ENCODE peak calls at places on chromosome 21, in six cellular contexts. R is cardiac fibroblast, Q is epithelial cell of esophagus, H is psoas muscle, P is fibroblast of the aortic adventitia, E is HCT116. Y is an unnamed sample.

GRCh38 chr21:16389622-16390021 is 659.8 kb downstream of the USP25 start:
- DNase-seq in R (no peak), Q (no peak), H (no peak), P (no peak), E (no peak), Y (no peak)

GRCh38 chr21:35377505-35378090 is 328.5 kb upstream of the RUNX1 start:
- DNase-seq in R (peak; percentile 46), Q (peak; percentile 62), H (no peak), P (peak; percentile 39), E (no peak), Y (peak; percentile 18)

GRCh38 chr21:34192646-34193285 is 119.4 kb downstream of the MRPS6 start:
- DNase-seq in R (no peak), Q (no peak), H (no peak), P (no peak), E (no peak), Y (no peak)

GRCh38 chr21:27674037-27674436 is 707.1 kb upstream of the ADAMTS5 start:
- DNase-seq in R (peak; percentile 92), Q (peak; percentile 57), H (no peak), P (peak; percentile 93), E (no peak), Y (peak; percentile 77)

GRCh38 chr21:39518845-39519205 is 67.1 kb downstream of the SH3BGR start:
- DNase-seq in R (no peak), Q (peak; percentile 5), H (no peak), P (peak; percentile 55), E (no peak), Y (peak; percentile 10)

GRCh38 chr21:27219068-27219467 is 252.2 kb upstream of the ADAMTS5 start:
- DNase-seq in R (peak; percentile 89), Q (peak; percentile 73), H (peak; percentile 10), P (peak; percentile 89), E (no peak), Y (peak; percentile 89)

GRCh38 chr21:39430457-39430856 is 15.1 kb downstream of the LCA5L start:
- DNase-seq in R (no peak), Q (no peak), H (no peak), P (no peak), E (no peak), Y (no peak)

GRCh38 chr21:24023402-24023801 is 1583.9 kb downstream of the MRPL39 start:
- DNase-seq in R (no peak), Q (no peak), H (no peak), P (no peak), E (no peak), Y (no peak)

GRCh38 chr21:17976139-17976538 is 157.0 kb upstream of the C21orf91 start:
- DNase-seq in R (peak; percentile 55), Q (no peak), H (no peak), P (no peak), E (no peak), Y (peak; percentile 8)

GRCh38 chr21:39020751-39021474 is 162.3 kb downstream of the PSMG1 start:
- DNase-seq in R (peak; percentile 89), Q (peak; percentile 89), H (no peak), P (peak; percentile 44), E (no peak), Y (peak; percentile 85)

GRCh38 chr21:38938343-38938742 is 132.6 kb downstream of the ETS2 start:
- DNase-seq in R (peak; percentile 52), Q (no peak), H (no peak), P (no peak), E (no peak), Y (peak; percentile 35)

GRCh38 chr21:26140185-26140584 is 30.4 kb downstream of the APP start:
- DNase-seq in R (peak; percentile 98), Q (peak; percentile 73), H (peak; percentile 31), P (peak; percentile 98), E (peak; percentile 90), Y (peak; percentile 99)

GRCh38 chr21:17848228-17848627 is 29.1 kb upstream of the C21orf91 start:
- DNase-seq in R (peak; percentile 92), Q (peak; percentile 85), H (peak; percentile 30), P (peak; percentile 92), E (no peak), Y (peak; percentile 81)

GRCh38 chr21:38660333-38661295 is 145.1 kb upstream of the ETS2 start:
- DNase-seq in R (no peak), Q (peak; percentile 23), H (peak; percentile 28), P (no peak), E (no peak), Y (no peak)

GRCh38 chr21:26047279-26047967 is 123.1 kb downstream of the APP start:
- DNase-seq in R (no peak), Q (no peak), H (no peak), P (no peak), E (no peak), Y (no peak)

GRCh38 chr21:32056791-32057190 is 184.0 kb downstream of the HUNK start:
- DNase-seq in R (no peak), Q (no peak), H (no peak), P (no peak), E (no peak), Y (no peak)

GRCh38 chr21:33011462-33011861 is 14.3 kb upstream of the OLIG2 start:
- DNase-seq in R (peak; percentile 90), Q (peak; percentile 95), H (no peak), P (peak; percentile 62), E (peak; percentile 18), Y (peak; percentile 48)

GRCh38 chr21:31260790-31261189 is 83.3 kb downstream of the TIAM1 start:
- DNase-seq in R (peak; percentile 50), Q (peak; percentile 14), H (no peak), P (peak; percentile 37), E (no peak), Y (peak; percentile 69)

GRCh38 chr21:16454371-16454770 is 724.6 kb downstream of the USP25 start:
- DNase-seq in R (peak; percentile 44), Q (peak; percentile 14), H (no peak), P (peak; percentile 48), E (no peak), Y (peak; percentile 51)

GRCh38 chr21:39479164-39479563 is 27.4 kb downstream of the SH3BGR start:
- DNase-seq in R (no peak), Q (no peak), H (no peak), P (no peak), E (no peak), Y (no peak)

GRCh38 chr21:33857846-33858671 is 57.5 kb downstream of the ATP5PO start:
- DNase-seq in R (no peak), Q (no peak), H (no peak), P (no peak), E (no peak), Y (no peak)

GRCh38 chr21:35508389-35508888 is 459.3 kb upstream of the RUNX1 start:
- DNase-seq in R (peak; percentile 92), Q (peak; percentile 39), H (peak; percentile 33), P (peak; percentile 62), E (peak; percentile 58), Y (peak; percentile 91)

GRCh38 chr21:32748529-32748928 is 20.7 kb upstream of the SYNJ1 start:
- DNase-seq in R (no peak), Q (no peak), H (no peak), P (no peak), E (no peak), Y (no peak)

GRCh38 chr21:30577766-30578165 is 12.4 kb downstream of the KRTAP22-2 start:
- DNase-seq in R (no peak), Q (peak; percentile 1), H (no peak), P (no peak), E (no peak), Y (peak; percentile 2)

GRCh38 chr21:35606136-35606535 is 454.2 kb downstream of the SETD4 start:
- DNase-seq in R (no peak), Q (no peak), H (no peak), P (no peak), E (no peak), Y (no peak)

DNA sequence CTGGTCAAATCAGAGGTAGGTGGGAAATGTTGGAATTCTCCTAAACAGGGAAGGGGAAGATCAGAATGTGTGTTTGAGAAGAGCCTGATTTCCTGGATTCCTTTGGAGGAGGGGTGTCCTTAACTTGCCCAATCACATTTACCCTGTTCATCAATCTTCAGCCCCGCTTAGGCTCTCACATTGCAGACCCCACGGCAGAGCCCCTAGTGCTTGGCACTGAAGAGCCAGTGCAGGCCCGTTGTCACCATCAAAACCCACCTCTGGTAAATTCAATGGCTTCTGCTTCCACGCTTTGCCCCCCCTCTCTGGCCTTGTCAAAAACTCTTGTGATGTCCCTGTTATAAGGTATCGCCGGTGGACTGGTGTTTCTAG is 2.3 kb downstream of the AGPAT3 start:
- DNase-seq in R (no peak), Q (no peak), H (no peak), P (no peak), E (no peak), Y (no peak)
- H3K4me3 ChIP-seq in R (no peak overlapping the region), Q (peak overlapping the region; percentile 58), H (peak overlapping the region; percentile 90), P (no peak overlapping the region), E (no peak overlapping the region), Y (no peak overlapping the region)

DNA sequence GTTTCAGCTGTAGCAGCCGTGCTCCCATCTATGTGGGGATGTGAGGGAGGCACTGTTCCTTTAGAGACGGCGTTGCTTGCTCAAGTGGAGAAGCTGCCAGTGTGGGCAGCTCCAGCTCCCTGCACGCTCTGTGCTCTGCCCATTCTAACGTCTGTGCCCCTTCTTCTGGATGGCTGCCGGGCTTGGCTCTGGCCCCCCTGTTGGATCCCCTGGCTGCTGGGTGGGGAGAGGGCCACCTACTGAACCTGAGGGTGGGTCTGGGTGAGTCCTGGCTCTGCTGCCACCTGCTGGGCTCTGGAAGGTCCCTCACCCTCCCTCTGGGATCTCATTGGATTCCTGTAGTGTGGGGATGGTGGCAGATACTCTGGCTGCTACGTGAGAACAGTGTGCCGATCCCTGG is 5.0 kb downstream of the PFKL start:
- DNase-seq in R (peak; percentile 48), Q (peak; percentile 53), H (no peak), P (peak; percentile 46), E (no peak), Y (peak; percentile 55)
- TF ChIP-seq CTCF in R (peak; percentile 67), Q (peak; percentile 80), H (peak; percentile 36), P (peak; percentile 68), E (peak; percentile 79), Y (peak; percentile 77)

DNA sequence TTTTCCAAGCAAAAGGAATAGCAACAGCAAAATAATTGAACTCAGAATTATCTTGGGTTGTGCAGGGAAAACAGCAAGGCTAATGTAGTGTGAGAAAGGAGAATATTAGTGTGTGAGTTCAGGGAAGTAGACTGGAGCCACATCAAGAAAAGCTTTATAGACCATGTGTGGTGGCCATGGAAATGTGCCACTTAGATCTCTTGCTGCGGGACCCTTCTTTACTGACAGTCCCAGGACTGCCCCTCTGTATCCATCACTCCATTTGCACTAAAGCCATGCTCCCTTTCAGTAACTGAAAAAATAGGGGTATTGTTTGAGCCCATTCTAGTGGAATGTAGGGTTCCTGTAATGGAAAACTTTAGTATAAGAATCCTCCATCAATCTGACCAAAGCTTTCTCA is 32.3 kb downstream of the SAMSN1 start:
- DNase-seq in R (no peak), Q (no peak), H (no peak), P (no peak), E (no peak), Y (no peak)
- H3K4me3 ChIP-seq in R (no peak overlapping the region), Q (no peak overlapping the region), H (no peak overlapping the region), P (no peak overlapping the region), E (no peak overlapping the region), Y (no peak overlapping the region)

DNA sequence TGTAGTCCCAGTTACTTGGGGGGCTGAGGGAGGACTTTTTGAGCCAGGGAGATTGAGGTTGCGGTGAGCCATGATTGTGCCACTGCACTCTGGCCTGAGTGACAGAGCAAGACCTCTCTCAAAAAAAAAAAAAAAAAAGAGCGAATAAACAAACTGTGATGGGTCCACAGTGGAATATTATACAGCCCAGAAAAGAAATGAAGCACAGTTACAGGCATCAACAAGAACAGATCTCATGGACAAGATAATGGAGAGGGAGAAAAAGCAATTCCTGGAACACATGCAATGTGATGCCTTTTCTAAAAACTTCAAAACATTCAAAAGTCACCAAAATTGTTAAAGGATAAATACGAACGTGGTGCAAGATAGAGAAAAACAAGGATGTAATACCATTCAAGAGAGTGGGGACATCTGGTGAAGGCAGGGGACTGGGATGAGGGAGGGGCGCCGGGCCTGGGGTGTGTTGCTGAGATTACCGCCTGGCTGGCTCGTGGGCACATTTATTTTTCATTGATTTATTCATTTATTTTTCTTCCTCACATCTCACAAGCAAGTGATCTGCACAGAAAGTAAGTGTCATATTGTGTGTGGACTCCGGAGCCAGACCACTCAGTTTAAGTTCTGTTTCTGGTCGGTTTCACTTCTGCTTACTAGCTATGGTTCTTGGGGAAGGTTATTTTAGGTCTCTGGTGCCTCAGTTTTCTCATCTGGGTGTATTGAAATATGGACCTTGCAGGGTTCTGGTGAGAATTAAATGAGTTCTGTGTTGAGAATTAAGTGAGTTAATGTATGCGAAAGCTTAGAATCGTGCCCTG is 30.1 kb downstream of the ABCG1 start:
- DNase-seq in R (no peak), Q (no peak), H (no peak), P (no peak), E (no peak), Y (no peak)
- TF ChIP-seq CTCF in R (no peak), Q (no peak), H (no peak), P (no peak), E (no peak), Y (no peak)